ENCODE peak calls at places on chromosome 21, in five cellular contexts. One of them, this sample, is unnamed. For H3K36me3, the result is how much of the 10 kb centered on the place peaks cover.

GRCh38 chr21:44730028-44730395 is 18.6 kb upstream of the TSPEAR start:
- DNase-seq in breast epithelium: no peak
- DNase-seq in body of pancreas: no peak
- DNase-seq in brain microvascular endothelial cell: no peak
- DNase-seq in CD8-positive, alpha-beta memory T cell: no peak
- DNase-seq in this sample: no peak

GRCh38 chr21:34941162-34941561 is 107.9 kb downstream of the RUNX1 start:
- DNase-seq in breast epithelium: no peak
- DNase-seq in body of pancreas: no peak
- DNase-seq in brain microvascular endothelial cell: no peak
- DNase-seq in CD8-positive, alpha-beta memory T cell: no peak
- DNase-seq in this sample: no peak

GRCh38 chr21:34911360-34911759 is 137.7 kb downstream of the RUNX1 start:
- DNase-seq in breast epithelium: no peak
- DNase-seq in body of pancreas: no peak
- DNase-seq in brain microvascular endothelial cell: no peak
- DNase-seq in CD8-positive, alpha-beta memory T cell: no peak
- DNase-seq in this sample: no peak

GRCh38 chr21:26448751-26449150 is 124.3 kb downstream of the CYYR1 start:
- DNase-seq in breast epithelium: no peak
- DNase-seq in body of pancreas: no peak
- DNase-seq in brain microvascular endothelial cell: peak
- DNase-seq in CD8-positive, alpha-beta memory T cell: no peak
- DNase-seq in this sample: no peak

GRCh38 chr21:33924766-33925100 is 9.1 kb upstream of the ATP5PO start:
- DNase-seq in breast epithelium: no peak
- DNase-seq in body of pancreas: no peak
- DNase-seq in brain microvascular endothelial cell: no peak
- DNase-seq in CD8-positive, alpha-beta memory T cell: no peak
- DNase-seq in this sample: no peak

GRCh38 chr21:45845063-45845789 is 136.3 kb upstream of the COL6A1 start:
- DNase-seq in breast epithelium: no peak
- DNase-seq in body of pancreas: no peak
- DNase-seq in brain microvascular endothelial cell: no peak
- DNase-seq in CD8-positive, alpha-beta memory T cell: no peak
- DNase-seq in this sample: no peak

GRCh38 chr21:44890961-44891541 is 17.6 kb upstream of the PTTG1IP start:
- DNase-seq in breast epithelium: no peak
- DNase-seq in body of pancreas: no peak
- DNase-seq in brain microvascular endothelial cell: no peak
- DNase-seq in CD8-positive, alpha-beta memory T cell: no peak
- DNase-seq in this sample: no peak

GRCh38 chr21:46057111-46057709 is 40.7 kb upstream of the COL6A2 start:
- DNase-seq in breast epithelium: no peak
- DNase-seq in body of pancreas: no peak
- DNase-seq in brain microvascular endothelial cell: no peak
- DNase-seq in CD8-positive, alpha-beta memory T cell: peak
- DNase-seq in this sample: no peak

GRCh38 chr21:36750579-36750959 is 51.7 kb downstream of the SIM2 start:
- DNase-seq in breast epithelium: no peak
- DNase-seq in body of pancreas: no peak
- DNase-seq in brain microvascular endothelial cell: no peak
- DNase-seq in CD8-positive, alpha-beta memory T cell: no peak
- DNase-seq in this sample: no peak

GRCh38 chr21:28419110-28419509 is 573.6 kb downstream of the LTN1 start:
- DNase-seq in breast epithelium: no peak
- DNase-seq in body of pancreas: no peak
- DNase-seq in brain microvascular endothelial cell: peak
- DNase-seq in CD8-positive, alpha-beta memory T cell: no peak
- DNase-seq in this sample: no peak

GRCh38 chr21:45892156-45892919 is 89.2 kb upstream of the COL6A1 start:
- DNase-seq in breast epithelium: no peak
- DNase-seq in body of pancreas: no peak
- DNase-seq in brain microvascular endothelial cell: no peak
- DNase-seq in CD8-positive, alpha-beta memory T cell: peak
- DNase-seq in this sample: no peak

GRCh38 chr21:29849735-29850176 is 90.0 kb downstream of the GRIK1 start:
- DNase-seq in breast epithelium: peak
- DNase-seq in body of pancreas: peak
- DNase-seq in brain microvascular endothelial cell: peak
- DNase-seq in CD8-positive, alpha-beta memory T cell: no peak
- DNase-seq in this sample: peak

GRCh38 chr21:26267389-26267788 is 96.8 kb upstream of the APP start:
- DNase-seq in breast epithelium: no peak
- DNase-seq in body of pancreas: no peak
- DNase-seq in brain microvascular endothelial cell: no peak
- DNase-seq in CD8-positive, alpha-beta memory T cell: no peak
- DNase-seq in this sample: no peak

GRCh38 chr21:25647632-25648031 is 8.6 kb downstream of the JAM2 start:
- DNase-seq in breast epithelium: no peak
- DNase-seq in body of pancreas: no peak
- DNase-seq in brain microvascular endothelial cell: no peak
- DNase-seq in CD8-positive, alpha-beta memory T cell: no peak
- DNase-seq in this sample: no peak

GRCh38 chr21:35217504-35218060 is 168.5 kb upstream of the RUNX1 start:
- DNase-seq in breast epithelium: peak
- DNase-seq in body of pancreas: no peak
- DNase-seq in brain microvascular endothelial cell: peak
- DNase-seq in CD8-positive, alpha-beta memory T cell: no peak
- DNase-seq in this sample: no peak

GRCh38 chr21:21997390-21998333 is 999.5 kb downstream of the NCAM2 start:
- DNase-seq in breast epithelium: no peak
- DNase-seq in body of pancreas: no peak
- DNase-seq in brain microvascular endothelial cell: no peak
- DNase-seq in CD8-positive, alpha-beta memory T cell: no peak
- DNase-seq in this sample: no peak

GRCh38 chr21:8990326-8991087 is 1530.9 kb upstream of the TPTE start:
- DNase-seq in breast epithelium: no peak
- DNase-seq in body of pancreas: no peak
- DNase-seq in brain microvascular endothelial cell: no peak
- DNase-seq in CD8-positive, alpha-beta memory T cell: no peak
- DNase-seq in this sample: peak

GRCh38 chr21:28822882-28823335 is 169.8 kb downstream of the LTN1 start:
- DNase-seq in breast epithelium: no peak
- DNase-seq in body of pancreas: no peak
- DNase-seq in brain microvascular endothelial cell: no peak
- DNase-seq in CD8-positive, alpha-beta memory T cell: no peak
- DNase-seq in this sample: no peak

GRCh38 chr21:24110846-24111245 is 1496.4 kb downstream of the MRPL39 start:
- DNase-seq in breast epithelium: no peak
- DNase-seq in body of pancreas: no peak
- DNase-seq in brain microvascular endothelial cell: no peak
- DNase-seq in CD8-positive, alpha-beta memory T cell: no peak
- DNase-seq in this sample: no peak

GRCh38 chr21:39084979-39085729 is 98.1 kb downstream of the PSMG1 start:
- DNase-seq in breast epithelium: no peak
- DNase-seq in body of pancreas: no peak
- DNase-seq in brain microvascular endothelial cell: no peak
- DNase-seq in CD8-positive, alpha-beta memory T cell: no peak
- DNase-seq in this sample: no peak

GRCh38 chr21:39080366-39080765 is 102.9 kb downstream of the PSMG1 start:
- DNase-seq in breast epithelium: no peak
- DNase-seq in body of pancreas: no peak
- DNase-seq in brain microvascular endothelial cell: no peak
- DNase-seq in CD8-positive, alpha-beta memory T cell: no peak
- DNase-seq in this sample: no peak

GRCh38 chr21:39084073-39084472 is 99.2 kb downstream of the PSMG1 start:
- DNase-seq in breast epithelium: no peak
- DNase-seq in body of pancreas: no peak
- DNase-seq in brain microvascular endothelial cell: no peak
- DNase-seq in CD8-positive, alpha-beta memory T cell: no peak
- DNase-seq in this sample: no peak

GRCh38 chr21:39083377-39084008 is 99.8 kb downstream of the PSMG1 start:
- DNase-seq in breast epithelium: no peak
- DNase-seq in body of pancreas: no peak
- DNase-seq in brain microvascular endothelial cell: no peak
- DNase-seq in CD8-positive, alpha-beta memory T cell: no peak
- DNase-seq in this sample: no peak

GRCh38 chr21:39082656-39083376 is 100.4 kb downstream of the PSMG1 start:
- DNase-seq in breast epithelium: peak
- DNase-seq in body of pancreas: peak
- DNase-seq in brain microvascular endothelial cell: no peak
- DNase-seq in CD8-positive, alpha-beta memory T cell: no peak
- DNase-seq in this sample: peak
- H3K4me3 ChIP-seq in breast epithelium: no peak
- H3K4me3 ChIP-seq in body of pancreas: no peak
- H3K4me3 ChIP-seq in brain microvascular endothelial cell: no peak
- H3K4me3 ChIP-seq in CD8-positive, alpha-beta memory T cell: no peak
- H3K4me3 ChIP-seq in this sample: no peak

DNA sequence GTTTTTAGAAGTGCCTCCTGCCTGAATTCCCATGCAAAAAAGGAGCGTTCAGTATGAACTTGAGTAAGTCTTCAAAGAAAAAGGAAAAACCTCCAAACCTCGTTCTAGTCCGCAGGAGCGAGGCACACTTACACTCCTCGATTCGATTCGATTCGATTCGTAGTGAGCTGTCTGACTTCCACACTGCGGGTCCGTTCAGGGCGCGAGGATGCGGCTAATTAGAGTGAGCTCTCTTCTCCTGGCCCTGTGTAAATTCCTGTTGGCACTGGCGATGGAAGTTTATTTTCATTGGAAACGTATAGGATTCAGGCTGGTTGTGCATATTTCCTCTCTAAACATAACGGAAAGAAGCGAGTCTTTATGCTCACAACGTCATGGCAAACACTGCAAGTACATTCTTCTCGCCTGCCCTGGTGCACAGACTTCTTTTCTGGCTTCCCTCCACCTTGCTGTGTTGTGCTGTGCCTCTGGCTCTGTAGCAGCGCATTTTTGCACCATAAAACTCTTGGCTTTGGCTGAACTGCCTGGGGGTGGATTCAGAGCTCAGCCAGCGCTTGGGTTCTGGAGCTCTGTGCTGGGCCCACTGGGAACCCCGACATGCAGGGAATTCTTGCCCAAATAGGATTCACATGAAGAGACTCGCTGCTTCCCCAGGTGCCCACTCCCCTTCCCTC is 2.7 kb downstream of the HUNK start:
- DNase-seq in breast epithelium: no peak
- DNase-seq in body of pancreas: no peak
- DNase-seq in brain microvascular endothelial cell: no peak
- DNase-seq in CD8-positive, alpha-beta memory T cell: no peak
- DNase-seq in this sample: no peak
- H3K27ac ChIP-seq in breast epithelium: peak
- H3K27ac ChIP-seq in body of pancreas: peak
- H3K27ac ChIP-seq in brain microvascular endothelial cell: no peak
- H3K27ac ChIP-seq in CD8-positive, alpha-beta memory T cell: no peak
- H3K27ac ChIP-seq in this sample: no peak

GRCh38 chr21:32381571-32381970 is 11.2 kb downstream of the URB1 start:
- DNase-seq in breast epithelium: no peak
- DNase-seq in body of pancreas: no peak
- DNase-seq in brain microvascular endothelial cell: no peak
- DNase-seq in CD8-positive, alpha-beta memory T cell: no peak
- DNase-seq in this sample: no peak
- H3K36me3 ChIP-seq in breast epithelium: under half
- H3K36me3 ChIP-seq in body of pancreas: under half
- H3K36me3 ChIP-seq in brain microvascular endothelial cell: half or more
- H3K36me3 ChIP-seq in CD8-positive, alpha-beta memory T cell: under half
- H3K36me3 ChIP-seq in this sample: under half

GRCh38 chr21:37788503-37788902 is 127.8 kb downstream of the KCNJ6 start:
- DNase-seq in breast epithelium: no peak
- DNase-seq in body of pancreas: no peak
- DNase-seq in brain microvascular endothelial cell: no peak
- DNase-seq in CD8-positive, alpha-beta memory T cell: no peak
- DNase-seq in this sample: no peak
- H3K4me3 ChIP-seq in breast epithelium: no peak
- H3K4me3 ChIP-seq in body of pancreas: no peak
- H3K4me3 ChIP-seq in brain microvascular endothelial cell: no peak
- H3K4me3 ChIP-seq in CD8-positive, alpha-beta memory T cell: no peak
- H3K4me3 ChIP-seq in this sample: no peak

DNA sequence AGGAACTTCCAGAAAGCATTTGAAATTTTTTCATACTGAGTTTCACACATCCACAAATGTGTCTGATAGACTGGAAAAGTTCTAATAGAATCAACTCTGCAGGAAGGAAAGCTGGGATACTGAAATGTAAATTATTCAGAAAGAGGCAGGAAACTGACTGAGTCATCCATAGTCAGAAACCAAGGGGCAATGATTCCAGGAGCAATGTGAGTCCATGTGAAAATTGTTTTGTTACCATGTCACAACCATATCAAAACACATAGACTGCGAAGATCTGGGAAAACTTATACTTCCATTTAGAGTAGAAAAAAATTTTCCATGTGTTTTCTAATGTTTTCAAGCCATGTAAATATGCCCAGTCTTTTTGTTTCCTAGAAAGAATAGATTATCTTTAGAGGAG is 142.3 kb upstream of the TMPRSS15 start:
- DNase-seq in breast epithelium: no peak
- DNase-seq in body of pancreas: no peak
- DNase-seq in brain microvascular endothelial cell: peak
- DNase-seq in CD8-positive, alpha-beta memory T cell: no peak
- DNase-seq in this sample: no peak
- H3K27ac ChIP-seq in breast epithelium: no peak
- H3K27ac ChIP-seq in body of pancreas: no peak
- H3K27ac ChIP-seq in brain microvascular endothelial cell: peak
- H3K27ac ChIP-seq in CD8-positive, alpha-beta memory T cell: no peak
- H3K27ac ChIP-seq in this sample: no peak

GRCh38 chr21:41759926-41760325 is 6.9 kb downstream of the RIPK4 start:
- DNase-seq in breast epithelium: no peak
- DNase-seq in body of pancreas: no peak
- DNase-seq in brain microvascular endothelial cell: no peak
- DNase-seq in CD8-positive, alpha-beta memory T cell: no peak
- DNase-seq in this sample: no peak
- H3K36me3 ChIP-seq in breast epithelium: under half
- H3K36me3 ChIP-seq in body of pancreas: under half
- H3K36me3 ChIP-seq in brain microvascular endothelial cell: under half
- H3K36me3 ChIP-seq in CD8-positive, alpha-beta memory T cell: under half
- H3K36me3 ChIP-seq in this sample: under half